ENCODE peak calls at places on chromosome 1, in eight cellular contexts. One of them, this sample, is unnamed. For H3K27me3, the result is how much of the 10 kb centered on the place peaks cover.

GRCh38 chr1:31736675-31737074 is 27.5 kb downstream of the ADGRB2 start:
- DNase-seq in neural progenitor cell: no peak
- DNase-seq in keratinocyte: no peak
- DNase-seq in mammary epithelial cell: no peak
- DNase-seq in HCT116: no peak
- DNase-seq in GM23248: no peak
- DNase-seq in fibroblast of lung: no peak
- DNase-seq in H9: no peak
- DNase-seq in this sample: no peak

GRCh38 chr1:173423326-173423725 is 53.8 kb upstream of the PRDX6 start:
- DNase-seq in mammary epithelial cell: no peak
- DNase-seq in neural progenitor cell: no peak
- DNase-seq in HCT116: no peak
- DNase-seq in keratinocyte: no peak
- DNase-seq in H9: no peak
- DNase-seq in GM23248: no peak
- DNase-seq in fibroblast of lung: no peak
- DNase-seq in this sample: no peak

GRCh38 chr1:205129447-205130029 is 7.8 kb upstream of the RBBP5 start:
- DNase-seq in fibroblast of lung: no peak
- DNase-seq in keratinocyte: no peak
- DNase-seq in HCT116: no peak
- DNase-seq in H9: no peak
- DNase-seq in GM23248: no peak
- DNase-seq in mammary epithelial cell: no peak
- DNase-seq in neural progenitor cell: no peak
- DNase-seq in this sample: no peak

GRCh38 chr1:201215531-201216357 is 25.1 kb downstream of the IGFN1 start:
- DNase-seq in GM23248: no peak
- DNase-seq in keratinocyte: no peak
- DNase-seq in HCT116: no peak
- DNase-seq in fibroblast of lung: no peak
- DNase-seq in H9: no peak
- DNase-seq in mammary epithelial cell: no peak
- DNase-seq in neural progenitor cell: no peak
- DNase-seq in this sample: no peak

GRCh38 chr1:40226187-40226586 is 21.6 kb upstream of the TMCO2 start:
- DNase-seq in keratinocyte: no peak
- DNase-seq in fibroblast of lung: no peak
- DNase-seq in HCT116: no peak
- DNase-seq in GM23248: no peak
- DNase-seq in neural progenitor cell: no peak
- DNase-seq in mammary epithelial cell: no peak
- DNase-seq in H9: no peak
- DNase-seq in this sample: no peak

GRCh38 chr1:43818691-43819090 is 111.4 kb downstream of the ST3GAL3 start:
- DNase-seq in fibroblast of lung: no peak
- DNase-seq in neural progenitor cell: no peak
- DNase-seq in mammary epithelial cell: no peak
- DNase-seq in GM23248: no peak
- DNase-seq in HCT116: no peak
- DNase-seq in H9: no peak
- DNase-seq in keratinocyte: no peak
- DNase-seq in this sample: no peak

GRCh38 chr1:227789042-227789880 is 26.2 kb upstream of the PRSS38 start:
- DNase-seq in HCT116: no peak
- DNase-seq in keratinocyte: no peak
- DNase-seq in GM23248: peak
- DNase-seq in H9: no peak
- DNase-seq in fibroblast of lung: no peak
- DNase-seq in neural progenitor cell: peak
- DNase-seq in mammary epithelial cell: no peak
- DNase-seq in this sample: no peak

GRCh38 chr1:151837197-151837596 is 2.4 kb downstream of the C2CD4D start:
- DNase-seq in HCT116: no peak
- DNase-seq in neural progenitor cell: no peak
- DNase-seq in keratinocyte: no peak
- DNase-seq in GM23248: no peak
- DNase-seq in mammary epithelial cell: no peak
- DNase-seq in fibroblast of lung: no peak
- DNase-seq in H9: no peak
- DNase-seq in this sample: no peak

GRCh38 chr1:78032964-78033796 is 12.6 kb upstream of the GIPC2 start:
- DNase-seq in H9: no peak
- DNase-seq in mammary epithelial cell: no peak
- DNase-seq in neural progenitor cell: no peak
- DNase-seq in fibroblast of lung: peak
- DNase-seq in HCT116: no peak
- DNase-seq in GM23248: peak
- DNase-seq in keratinocyte: no peak
- DNase-seq in this sample: no peak

GRCh38 chr1:87795615-87796337 is 467.1 kb downstream of the LMO4 start:
- DNase-seq in mammary epithelial cell: no peak
- DNase-seq in keratinocyte: no peak
- DNase-seq in GM23248: no peak
- DNase-seq in H9: no peak
- DNase-seq in neural progenitor cell: no peak
- DNase-seq in fibroblast of lung: no peak
- DNase-seq in HCT116: no peak
- DNase-seq in this sample: no peak

GRCh38 chr1:196608401-196609113 is at the start of gene KCNT2:
- DNase-seq in H9: peak
- DNase-seq in fibroblast of lung: peak
- DNase-seq in HCT116: no peak
- DNase-seq in GM23248: peak
- DNase-seq in keratinocyte: no peak
- DNase-seq in mammary epithelial cell: no peak
- DNase-seq in neural progenitor cell: peak
- DNase-seq in this sample: peak
- H3K9ac ChIP-seq in H9: peak
- H3K9ac ChIP-seq in fibroblast of lung: no peak
- H3K9ac ChIP-seq in HCT116: no peak
- H3K9ac ChIP-seq in GM23248: peak
- H3K9ac ChIP-seq in keratinocyte: no peak
- H3K9ac ChIP-seq in mammary epithelial cell: no peak
- H3K9ac ChIP-seq in neural progenitor cell: peak
- H3K9ac ChIP-seq in this sample: peak

GRCh38 chr1:939511-940107 is 15.9 kb downstream of the SAMD11 start:
- DNase-seq in neural progenitor cell: no peak
- DNase-seq in keratinocyte: no peak
- DNase-seq in fibroblast of lung: no peak
- DNase-seq in HCT116: no peak
- DNase-seq in GM23248: peak
- DNase-seq in H9: no peak
- DNase-seq in mammary epithelial cell: no peak
- DNase-seq in this sample: no peak
- H3K27me3 ChIP-seq in neural progenitor cell: half or more
- H3K27me3 ChIP-seq in keratinocyte: half or more
- H3K27me3 ChIP-seq in fibroblast of lung: under half
- H3K27me3 ChIP-seq in HCT116: under half
- H3K27me3 ChIP-seq in GM23248: under half
- H3K27me3 ChIP-seq in H9: half or more
- H3K27me3 ChIP-seq in mammary epithelial cell: under half
- H3K27me3 ChIP-seq in this sample: under half

GRCh38 chr1:97918961-97919360 is 1.9 kb downstream of the DPYD start:
- DNase-seq in GM23248: no peak
- DNase-seq in HCT116: no peak
- DNase-seq in H9: no peak
- DNase-seq in keratinocyte: no peak
- DNase-seq in neural progenitor cell: no peak
- DNase-seq in fibroblast of lung: no peak
- DNase-seq in mammary epithelial cell: no peak
- DNase-seq in this sample: no peak
- H3K9ac ChIP-seq in GM23248: peak
- H3K9ac ChIP-seq in HCT116: no peak
- H3K9ac ChIP-seq in H9: no peak
- H3K9ac ChIP-seq in keratinocyte: no peak
- H3K9ac ChIP-seq in neural progenitor cell: no peak
- H3K9ac ChIP-seq in fibroblast of lung: no peak
- H3K9ac ChIP-seq in mammary epithelial cell: peak
- H3K9ac ChIP-seq in this sample: peak

DNA sequence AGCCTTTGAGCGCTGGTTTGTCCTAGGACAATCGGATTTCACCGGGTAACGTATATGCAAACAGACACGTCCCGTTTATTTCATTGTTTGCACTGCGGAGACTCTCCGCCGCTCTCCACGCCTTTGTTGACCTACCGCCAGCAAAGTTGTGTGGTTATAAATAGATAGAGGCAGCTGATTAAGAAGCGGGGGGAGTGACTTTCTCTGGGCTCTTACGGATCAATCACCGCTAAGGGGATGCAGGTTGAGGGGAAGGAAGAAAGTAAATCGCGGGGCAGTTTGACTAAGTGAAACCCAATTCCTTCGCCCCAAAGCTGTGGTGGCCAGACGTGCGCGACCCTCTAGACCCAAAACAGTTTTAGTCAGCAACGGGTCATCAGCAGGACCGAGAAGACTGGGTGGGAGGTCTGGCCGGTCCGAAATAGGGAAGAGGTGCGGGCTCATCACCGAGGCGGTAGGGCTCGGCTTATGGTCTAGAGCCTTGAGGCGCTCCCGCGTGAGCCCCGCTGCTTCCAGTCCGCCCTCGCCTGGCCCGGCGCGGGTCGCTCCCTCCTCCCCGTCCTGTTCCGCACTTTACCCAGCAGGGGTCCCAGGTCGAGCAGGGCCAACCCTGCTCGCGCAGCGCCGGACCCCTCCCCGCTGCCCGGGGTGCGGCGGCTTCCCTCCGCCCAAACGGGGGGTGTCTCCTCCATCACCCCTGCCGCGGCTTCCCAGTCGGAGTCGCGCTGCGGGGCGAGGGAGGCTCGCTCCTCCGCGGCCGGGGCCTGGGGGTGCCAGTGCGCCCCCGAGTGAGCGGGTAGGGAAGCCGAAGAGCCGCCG is 120.8 kb upstream of the RRP15 start:
- DNase-seq in keratinocyte: no peak
- DNase-seq in GM23248: peak
- DNase-seq in HCT116: no peak
- DNase-seq in mammary epithelial cell: peak
- DNase-seq in H9: peak
- DNase-seq in neural progenitor cell: peak
- DNase-seq in fibroblast of lung: peak
- DNase-seq in this sample: peak
- H3K27me3 ChIP-seq in keratinocyte: half or more
- H3K27me3 ChIP-seq in GM23248: half or more
- H3K27me3 ChIP-seq in HCT116: under half
- H3K27me3 ChIP-seq in mammary epithelial cell: under half
- H3K27me3 ChIP-seq in H9: under half
- H3K27me3 ChIP-seq in neural progenitor cell: under half
- H3K27me3 ChIP-seq in fibroblast of lung: under half
- H3K27me3 ChIP-seq in this sample: half or more

DNA sequence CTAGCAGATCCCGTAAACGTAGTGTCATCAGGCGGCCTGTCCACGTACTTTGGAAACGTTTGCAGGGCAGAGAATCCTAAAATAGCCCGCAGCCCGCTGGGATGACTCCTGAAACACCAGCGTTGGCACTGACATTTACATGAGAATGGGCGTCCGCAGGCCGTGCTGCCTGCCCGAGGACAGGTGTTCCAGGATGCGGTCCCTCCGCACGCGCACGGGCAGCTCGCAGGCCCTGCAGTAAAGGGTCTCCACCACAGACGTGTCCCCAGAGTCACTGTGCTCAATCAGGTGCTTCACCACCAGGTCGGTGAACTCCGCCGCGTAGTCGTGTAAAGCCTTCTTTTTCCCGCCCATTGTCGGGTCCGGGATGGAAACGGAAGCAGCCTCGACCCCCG is 5.9 kb upstream of the CCDC27 start:
- DNase-seq in keratinocyte: no peak
- DNase-seq in H9: peak
- DNase-seq in mammary epithelial cell: no peak
- DNase-seq in neural progenitor cell: peak
- DNase-seq in GM23248: peak
- DNase-seq in HCT116: no peak
- DNase-seq in fibroblast of lung: no peak
- DNase-seq in this sample: no peak
- H3K9ac ChIP-seq in keratinocyte: peak
- H3K9ac ChIP-seq in H9: peak
- H3K9ac ChIP-seq in mammary epithelial cell: no peak
- H3K9ac ChIP-seq in neural progenitor cell: peak
- H3K9ac ChIP-seq in GM23248: peak
- H3K9ac ChIP-seq in HCT116: no peak
- H3K9ac ChIP-seq in fibroblast of lung: peak
- H3K9ac ChIP-seq in this sample: peak

GRCh38 chr1:109650609-109651008 is 5.3 kb upstream of the GSTM4 start:
- DNase-seq in HCT116: no peak
- DNase-seq in H9: no peak
- DNase-seq in neural progenitor cell: no peak
- DNase-seq in keratinocyte: no peak
- DNase-seq in GM23248: no peak
- DNase-seq in fibroblast of lung: no peak
- DNase-seq in mammary epithelial cell: no peak
- DNase-seq in this sample: peak

GRCh38 chr1:109654519-109654918 is 1.4 kb upstream of the GSTM4 start:
- DNase-seq in mammary epithelial cell: no peak
- DNase-seq in HCT116: no peak
- DNase-seq in fibroblast of lung: no peak
- DNase-seq in GM23248: no peak
- DNase-seq in H9: no peak
- DNase-seq in keratinocyte: no peak
- DNase-seq in neural progenitor cell: no peak
- DNase-seq in this sample: no peak

GRCh38 chr1:109652446-109652845 is 3.5 kb upstream of the GSTM4 start:
- DNase-seq in mammary epithelial cell: peak
- DNase-seq in GM23248: no peak
- DNase-seq in H9: no peak
- DNase-seq in HCT116: no peak
- DNase-seq in neural progenitor cell: no peak
- DNase-seq in fibroblast of lung: no peak
- DNase-seq in keratinocyte: no peak
- DNase-seq in this sample: no peak

GRCh38 chr1:109655624-109656519 is at the start of gene GSTM4:
- DNase-seq in HCT116: peak
- DNase-seq in neural progenitor cell: peak
- DNase-seq in H9: peak
- DNase-seq in mammary epithelial cell: peak
- DNase-seq in keratinocyte: no peak
- DNase-seq in GM23248: peak
- DNase-seq in fibroblast of lung: peak
- DNase-seq in this sample: peak

GRCh38 chr1:109653286-109653685 is 2.6 kb upstream of the GSTM4 start:
- DNase-seq in neural progenitor cell: no peak
- DNase-seq in keratinocyte: no peak
- DNase-seq in H9: no peak
- DNase-seq in GM23248: no peak
- DNase-seq in fibroblast of lung: no peak
- DNase-seq in HCT116: no peak
- DNase-seq in mammary epithelial cell: no peak
- DNase-seq in this sample: no peak
- H3K27me3 ChIP-seq in neural progenitor cell: half or more
- H3K27me3 ChIP-seq in keratinocyte: under half
- H3K27me3 ChIP-seq in H9: under half
- H3K27me3 ChIP-seq in GM23248: under half
- H3K27me3 ChIP-seq in fibroblast of lung: under half
- H3K27me3 ChIP-seq in HCT116: under half
- H3K27me3 ChIP-seq in mammary epithelial cell: under half
- H3K27me3 ChIP-seq in this sample: under half

GRCh38 chr1:10863916-10864315 is 67.5 kb upstream of the CASZ1 start:
- DNase-seq in HCT116: no peak
- DNase-seq in fibroblast of lung: no peak
- DNase-seq in H9: no peak
- DNase-seq in keratinocyte: no peak
- DNase-seq in neural progenitor cell: no peak
- DNase-seq in mammary epithelial cell: no peak
- DNase-seq in GM23248: no peak
- DNase-seq in this sample: no peak
- H3K9ac ChIP-seq in HCT116: no peak
- H3K9ac ChIP-seq in fibroblast of lung: no peak
- H3K9ac ChIP-seq in H9: no peak
- H3K9ac ChIP-seq in keratinocyte: no peak
- H3K9ac ChIP-seq in neural progenitor cell: no peak
- H3K9ac ChIP-seq in mammary epithelial cell: no peak
- H3K9ac ChIP-seq in GM23248: no peak
- H3K9ac ChIP-seq in this sample: no peak

This sample was measured in astrocyte.